ENCODE peak calls at places on chromosomes 3 and 15, in nine cellular contexts. J, B, I, D, N, U, W, C and L are unnamed samples.

GRCh38 chr3:49017646-49017977 is 768 bp downstream of the DALRD3 start:
- DNase-seq in J (no peak), B (peak; percentile 69), I (no peak), D (peak; percentile 75), N (no peak), U (no peak), W (no peak), C (no peak), L (no peak)

GRCh38 chr3:181700168-181701087 is 11.3 kb upstream of the SOX2 start:
- DNase-seq in J (peak; percentile 69), B (no peak), I (peak; percentile 86), D (peak; percentile 64), N (peak; percentile 41), U (peak; percentile 63), W (peak; percentile 68), C (no peak), L (peak; percentile 70)

GRCh38 chr3:130709671-130710070 is 37.0 kb downstream of the PIK3R4 start:
- DNase-seq in J (no peak), B (no peak), I (no peak), D (no peak), N (no peak), U (no peak), W (no peak), C (no peak), L (no peak)

GRCh38 chr3:188881954-188882641 is 289.7 kb upstream of the TPRG1 start:
- DNase-seq in J (peak; percentile 79), B (no peak), I (no peak), D (no peak), N (no peak), U (no peak), W (no peak), C (no peak), L (no peak)

GRCh38 chr3:36891651-36892268 is 53.1 kb downstream of the TRANK1 start:
- DNase-seq in J (no peak), B (no peak), I (no peak), D (no peak), N (peak; percentile 77), U (no peak), W (peak; percentile 18), C (peak; percentile 66), L (no peak)

GRCh38 chr3:120302361-120302760 is 17.3 kb upstream of the GPR156 start:
- DNase-seq in J (no peak), B (no peak), I (no peak), D (no peak), N (no peak), U (no peak), W (no peak), C (no peak), L (no peak)

GRCh38 chr3:116348216-116348615 is 97.1 kb downstream of the LSAMP start:
- DNase-seq in J (no peak), B (no peak), I (no peak), D (no peak), N (no peak), U (no peak), W (no peak), C (no peak), L (no peak)

GRCh38 chr3:58660998-58661397 is 5.6 kb downstream of the FAM3D start:
- DNase-seq in J (no peak), B (no peak), I (no peak), D (no peak), N (no peak), U (no peak), W (no peak), C (no peak), L (no peak)

GRCh38 chr15:32685576-32685975 is 32.2 kb upstream of the GREM1 start:
- DNase-seq in J (no peak), B (no peak), I (no peak), D (no peak), N (no peak), U (no peak), W (no peak), C (no peak), L (no peak)

GRCh38 chr3:45034612-45035252 is 8.6 kb downstream of the CLEC3B start:
- DNase-seq in J (no peak), B (peak; percentile 82), I (no peak), D (peak; percentile 62), N (peak; percentile 82), U (peak; percentile 35), W (peak; percentile 33), C (peak; percentile 57), L (no peak)

GRCh38 chr3:170357920-170358854 is 672 bp downstream of the SKIL start:
- DNase-seq in J (no peak), B (peak; percentile 92), I (peak; percentile 72), D (peak; percentile 88), N (peak; percentile 88), U (peak; percentile 85), W (peak; percentile 87), C (peak; percentile 89), L (peak; percentile 49)

GRCh38 chr3:197793246-197793645 is 2.2 kb downstream of the LRCH3 start:
- DNase-seq in J (no peak), B (no peak), I (no peak), D (no peak), N (no peak), U (no peak), W (no peak), C (no peak), L (peak; percentile 28)

GRCh38 chr3:149555941-149556340 is 81.4 kb downstream of the TM4SF4 start:
- DNase-seq in J (no peak), B (no peak), I (no peak), D (no peak), N (peak; percentile 60), U (no peak), W (no peak), C (no peak), L (no peak)

GRCh38 chr3:172209333-172210321 is 170.2 kb downstream of the FNDC3B start:
- DNase-seq in J (no peak), B (peak; percentile 69), I (no peak), D (no peak), N (peak; percentile 81), U (no peak), W (peak; percentile 68), C (no peak), L (no peak)

GRCh38 chr3:117761992-117762944 is 1052.7 kb downstream of the TUSC7 start:
- DNase-seq in J (no peak), B (no peak), I (no peak), D (no peak), N (no peak), U (no peak), W (no peak), C (no peak), L (no peak)

GRCh38 chr15:99614749-99615288 is 49.0 kb downstream of the MEF2A start:
- DNase-seq in J (no peak), B (no peak), I (peak; percentile 10), D (no peak), N (no peak), U (no peak), W (no peak), C (no peak), L (no peak)
- TF ChIP-seq POLR2A in J (no peak), B (no peak), I (no peak), D (no peak), N (no peak), U (no peak), W (no peak), C (no peak), L (no peak)

GRCh38 chr15:40906947-40907802 is 12.9 kb downstream of the VPS18 start:
- DNase-seq in J (no peak), B (no peak), I (no peak), D (peak; percentile 75), N (peak; percentile 88), U (peak; percentile 61), W (peak; percentile 60), C (peak; percentile 70), L (no peak)
- TF ChIP-seq POLR2A in J (no peak), B (no peak), I (no peak), D (peak; percentile 34), N (no peak), U (peak; percentile 23), W (no peak), C (peak; percentile 49), L (no peak)

GRCh38 chr15:43268111-43269105 is 1.7 kb upstream of the TGM5 start:
- DNase-seq in J (no peak), B (no peak), I (peak; percentile 60), D (no peak), N (no peak), U (no peak), W (no peak), C (no peak), L (no peak)

GRCh38 chr15:43267439-43267838 is 711 bp upstream of the TGM5 start:
- DNase-seq in J (no peak), B (no peak), I (no peak), D (no peak), N (no peak), U (no peak), W (no peak), C (no peak), L (no peak)

GRCh38 chr15:43273243-43273642 is 6.5 kb upstream of the TGM5 start:
- DNase-seq in J (no peak), B (no peak), I (no peak), D (no peak), N (no peak), U (no peak), W (no peak), C (no peak), L (no peak)

GRCh38 chr15:43270676-43271306 is 4.1 kb upstream of the TGM5 start:
- DNase-seq in J (no peak), B (no peak), I (no peak), D (no peak), N (no peak), U (no peak), W (no peak), C (peak; percentile 75), L (no peak)

GRCh38 chr15:43270113-43270665 is 3.5 kb upstream of the TGM5 start:
- DNase-seq in J (no peak), B (no peak), I (no peak), D (no peak), N (no peak), U (no peak), W (no peak), C (peak; percentile 2), L (no peak)
- TF ChIP-seq POLR2A in J (no peak), B (no peak), I (no peak), D (no peak), N (no peak), U (no peak), W (no peak), C (no peak), L (no peak)

GRCh38 chr15:66170716-66171115 is 82.8 kb downstream of the MEGF11 start:
- DNase-seq in J (no peak), B (no peak), I (no peak), D (no peak), N (no peak), U (no peak), W (no peak), C (no peak), L (no peak)

GRCh38 chr15:66169625-66170024 is 83.9 kb downstream of the MEGF11 start:
- DNase-seq in J (no peak), B (no peak), I (no peak), D (no peak), N (no peak), U (no peak), W (no peak), C (no peak), L (no peak)

GRCh38 chr15:66169023-66169422 is 84.5 kb downstream of the MEGF11 start:
- DNase-seq in J (no peak), B (no peak), I (no peak), D (no peak), N (no peak), U (no peak), W (no peak), C (no peak), L (no peak)

GRCh38 chr15:66171891-66172290 is 81.7 kb downstream of the MEGF11 start:
- DNase-seq in J (no peak), B (no peak), I (no peak), D (no peak), N (no peak), U (no peak), W (no peak), C (no peak), L (no peak)

GRCh38 chr15:66170042-66170441 is 83.5 kb downstream of the MEGF11 start:
- DNase-seq in J (no peak), B (no peak), I (no peak), D (no peak), N (no peak), U (no peak), W (no peak), C (no peak), L (no peak)
- TF ChIP-seq POLR2A in J (no peak), B (no peak), I (no peak), D (no peak), N (no peak), U (no peak), W (no peak), C (no peak), L (no peak)